ENCODE peak calls at places on chromosome 5, in seven cellular contexts. G is activated naive CD8-positive, alpha-beta T cell treated with anti-CD3 and anti-CD28 coated beads for 36 hours; W is NCI-H2081; J is stimulated activated CD8-positive, alpha-beta memory T cell treated with anti-CD3 and anti-CD28 coated beads, Interleukin-2, amount 100 ng/mL, for 48 hours; I is endothelial cell; D is heart right ventricle; N is iPS-NIHi11. Y is an unnamed sample.

GRCh38 chr5:171272996-171273970 is 35.8 kb upstream of the TLX3 start:
- DNase-seq in G (peak; percentile 2), I (peak; percentile 14), N (peak; percentile 62), J (no peak), W (no peak), D (no peak), Y (no peak)

GRCh38 chr5:116544542-116545241 is 29.9 kb downstream of the SEMA6A start:
- DNase-seq in N (no peak), G (no peak), D (no peak), J (no peak), W (no peak), I (no peak), Y (no peak)

GRCh38 chr5:171984748-171985419 is 21.6 kb downstream of the FBXW11 start:
- DNase-seq in D (no peak), W (no peak), N (no peak), G (peak; percentile 42), I (no peak), J (no peak), Y (no peak)

GRCh38 chr5:68071731-68072130 is 143.8 kb upstream of the PIK3R1 start:
- DNase-seq in N (no peak), W (no peak), I (no peak), G (no peak), J (no peak), D (no peak), Y (no peak)

GRCh38 chr5:132506094-132506692 is 15.6 kb upstream of the IRF1 start:
- DNase-seq in I (no peak), N (peak; percentile 60), W (no peak), D (no peak), J (no peak), G (peak; percentile 5), Y (peak; percentile 3)

GRCh38 chr5:113612060-113612496 is 98.6 kb downstream of the YTHDC2 start:
- DNase-seq in N (peak; percentile 41), I (no peak), W (peak; percentile 8), D (no peak), J (no peak), G (no peak), Y (peak; percentile 43)

GRCh38 chr5:6716634-6717149 is 3.5 kb downstream of the TENT4A start:
- DNase-seq in J (no peak), N (no peak), D (peak; percentile 2), I (no peak), W (no peak), G (no peak), Y (no peak)

GRCh38 chr5:134580001-134580460 is 52.6 kb downstream of the SAR1B start:
- DNase-seq in J (no peak), W (no peak), G (no peak), D (no peak), I (no peak), N (peak; percentile 4), Y (no peak)

GRCh38 chr5:13643734-13644133 is 300.8 kb downstream of the DNAH5 start:
- DNase-seq in G (no peak), N (no peak), D (no peak), I (no peak), J (no peak), W (no peak), Y (no peak)

GRCh38 chr5:68709229-68709628 is 384.6 kb upstream of the SLC30A5 start:
- DNase-seq in J (no peak), I (no peak), G (no peak), W (no peak), D (peak; percentile 37), N (no peak), Y (no peak)